ENCODE peak calls at places on chromosomes 5 and 9, in seven cellular contexts. L is fibroblast of mammary gland, X is heart right ventricle, Q is mucosa of descending colon, V is fibroblast of villous mesenchyme, Z is aorta, D is Peyer's patch. H is an unnamed sample.

GRCh38 chr5:143016777-143017374 is 246.7 kb downstream of the ARHGAP26 start:
- DNase-seq in Q (no peak), L (peak), D (no peak), X (no peak), V (peak), Z (no peak), H (no peak)

GRCh38 chr5:82225525-82226172 is 52.5 kb downstream of the RPS23 start:
- DNase-seq in L (peak), D (peak), Q (peak), X (peak), V (peak), Z (peak), H (peak)

GRCh38 chr9:20714442-20715415 is 30.7 kb downstream of the FOCAD start:
- DNase-seq in D (no peak), Z (no peak), X (no peak), L (no peak), V (no peak), Q (no peak), H (no peak)

GRCh38 chr9:135198889-135199288 is 111.4 kb downstream of the OLFM1 start:
- DNase-seq in L (no peak), X (no peak), D (no peak), Q (no peak), Z (no peak), V (no peak), H (no peak)

GRCh38 chr5:158175664-158176507 is 316.9 kb upstream of the CLINT1 start:
- DNase-seq in D (no peak), L (no peak), Z (no peak), Q (peak), V (no peak), X (no peak), H (peak)

GRCh38 chr5:5369051-5369450 is 53.4 kb upstream of the ICE1 start:
- DNase-seq in X (no peak), Z (no peak), Q (no peak), V (no peak), D (no peak), L (no peak), H (no peak)

GRCh38 chr9:120890415-120891254 is 13.6 kb upstream of the PHF19 start:
- DNase-seq in V (peak), X (no peak), L (no peak), Z (no peak), Q (no peak), D (no peak), H (no peak)

GRCh38 chr5:150108711-150109605 is 22.6 kb upstream of the CSF1R start:
- DNase-seq in V (no peak), X (no peak), Q (no peak), Z (peak), L (peak), D (no peak), H (peak)

GRCh38 chr5:149654282-149654681 is 73.0 kb downstream of the ARHGEF37 start:
- DNase-seq in V (no peak), X (no peak), Z (no peak), D (no peak), Q (no peak), L (no peak), H (no peak)

GRCh38 chr5:34660444-34660843 is 4.3 kb downstream of the RAI14 start:
- DNase-seq in X (no peak), Q (no peak), D (no peak), L (peak), V (peak), Z (no peak), H (no peak)

GRCh38 chr5:58188287-58188651 is 271.6 kb downstream of the PLK2 start:
- DNase-seq in Z (no peak), D (no peak), Q (no peak), L (peak), X (no peak), V (peak), H (no peak)

GRCh38 chr5:109718216-109718615 is 28.5 kb downstream of the MAN2A1 start:
- DNase-seq in Z (no peak), Q (no peak), D (no peak), X (no peak), L (no peak), V (no peak), H (no peak)

DNA sequence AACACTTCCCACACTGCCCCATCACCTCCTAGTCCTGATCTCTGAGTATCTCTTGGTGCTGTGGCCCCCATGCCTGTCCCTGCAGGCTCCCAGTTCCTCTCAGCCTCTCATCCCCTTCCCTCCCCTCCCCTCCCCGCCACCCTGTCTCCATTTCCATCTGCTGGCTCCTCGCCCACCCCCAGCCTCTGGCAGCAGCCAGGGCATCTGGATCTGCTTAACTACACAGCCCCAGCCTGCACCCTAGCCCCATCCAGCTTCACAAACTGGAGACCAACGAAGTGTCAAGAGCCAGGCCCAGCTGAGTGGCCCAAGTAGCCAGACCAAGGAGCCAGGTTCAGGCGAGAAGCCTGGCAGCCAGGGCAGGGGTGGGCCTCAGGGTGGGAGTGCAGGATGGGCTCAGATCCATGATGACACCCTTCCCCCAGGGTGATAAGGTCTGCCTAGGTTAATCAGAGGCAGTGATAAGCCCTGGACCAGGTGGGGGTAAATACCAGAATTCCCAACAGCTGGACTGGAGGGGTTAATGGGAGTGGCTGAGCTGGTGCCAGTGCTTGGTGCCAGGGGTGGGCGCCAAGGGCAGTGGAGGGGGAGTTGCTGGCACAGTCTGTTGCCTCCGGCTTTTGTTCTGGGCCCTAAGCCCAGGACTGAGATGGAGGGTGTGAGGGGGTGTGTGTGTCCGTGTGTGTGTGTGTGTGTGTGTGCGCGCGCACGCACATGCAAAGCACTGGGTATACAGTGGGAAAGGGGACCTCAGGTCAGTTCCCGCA is 2.5 kb downstream of the IL11RA start:
- DNase-seq in Z (peak), L (peak), V (peak), D (no peak), Q (peak), X (peak), H (peak)
- H3K4me3 ChIP-seq in Z (no peak), L (no peak), V (no peak), D (no peak), Q (no peak), X (no peak), H (no peak)

GRCh38 chr9:6417186-6417585 is 4.2 kb downstream of the UHRF2 start:
- DNase-seq in Z (no peak), Q (no peak), L (peak), X (no peak), D (no peak), V (peak), H (no peak)
- H3K4me3 ChIP-seq in Z (no peak), Q (no peak), L (peak), X (no peak), D (no peak), V (no peak), H (no peak)

GRCh38 chr9:87500491-87500890 is 2.8 kb downstream of the DAPK1 start:
- DNase-seq in Z (no peak), Q (no peak), X (no peak), V (no peak), D (no peak), L (peak), H (no peak)

GRCh38 chr9:87499455-87500015 is 1.9 kb downstream of the DAPK1 start:
- DNase-seq in Z (no peak), Q (no peak), L (no peak), X (no peak), V (no peak), D (no peak), H (no peak)

GRCh38 chr9:87498046-87498815 is 564 bp downstream of the DAPK1 start:
- DNase-seq in D (peak), Q (peak), L (peak), Z (peak), X (peak), V (no peak), H (peak)

GRCh38 chr9:87497604-87498045 is at the start of gene DAPK1:
- DNase-seq in L (peak), Q (peak), Z (peak), V (peak), D (peak), X (peak), H (peak)

DNA sequence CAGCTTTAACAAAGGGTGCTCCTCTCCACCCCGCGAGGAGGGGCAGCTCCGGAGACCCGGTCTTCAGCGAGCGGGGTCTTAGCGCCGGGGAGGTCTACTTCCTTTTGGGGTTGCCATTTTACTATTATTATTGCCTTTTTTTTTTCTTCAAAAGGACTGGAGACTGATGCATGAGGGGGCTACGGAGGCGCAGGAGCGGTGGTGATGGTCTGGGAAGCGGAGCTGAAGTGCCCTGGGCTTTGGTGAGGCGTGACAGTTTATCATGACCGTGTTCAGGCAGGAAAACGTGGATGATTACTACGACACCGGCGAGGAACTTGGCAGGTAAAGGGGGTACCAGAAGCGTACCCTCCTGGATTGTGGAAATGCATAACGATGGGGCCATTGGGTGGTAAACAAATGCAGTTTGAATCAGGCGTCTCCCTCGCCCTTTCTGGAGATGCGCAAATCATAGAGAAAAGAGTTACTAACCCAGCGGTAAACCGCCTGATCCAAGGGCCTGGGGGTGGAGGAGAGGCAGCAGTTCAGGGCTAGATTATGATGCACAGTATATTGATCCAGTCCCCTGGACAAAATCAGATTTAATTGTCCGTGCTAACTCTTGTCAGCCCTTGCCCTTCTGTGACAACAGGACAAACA is 1.3 kb downstream of the DAPK1 start:
- DNase-seq in X (no peak), D (no peak), Z (no peak), V (no peak), L (no peak), Q (no peak), H (peak)
- H3K4me3 ChIP-seq in X (peak), D (peak), Z (no peak), V (peak), L (peak), Q (no peak), H (peak)

GRCh38 chr9:73152953-73153352 is 1.3 kb downstream of the ANXA1 start:
- DNase-seq in Q (no peak), Z (no peak), V (no peak), D (no peak), L (peak), X (no peak), H (no peak)
- H3K4me3 ChIP-seq in Q (no peak), Z (peak), V (peak), D (peak), L (peak), X (no peak), H (peak)

DNA sequence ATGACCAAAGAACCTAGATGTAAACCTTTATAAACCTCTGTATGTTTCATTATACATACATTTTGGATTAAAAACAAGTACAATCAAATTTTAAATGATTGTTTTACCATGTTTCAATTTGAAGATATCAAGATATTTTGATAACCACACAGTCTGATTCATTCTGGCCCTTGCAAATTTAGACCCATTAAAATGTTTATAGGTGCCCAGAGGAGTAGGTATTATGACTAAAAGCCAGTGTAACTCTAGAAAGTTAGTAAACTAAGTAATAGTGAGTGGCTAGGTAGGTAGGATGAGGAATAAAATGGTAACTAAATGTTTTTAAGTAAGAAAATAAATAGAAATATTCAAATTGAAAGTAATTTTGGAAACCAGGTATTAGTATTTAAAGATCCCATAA is 165.5 kb downstream of the PBX3 start:
- DNase-seq in L (no peak), V (no peak), X (no peak), Z (no peak), D (no peak), Q (no peak), H (no peak)
- H3K4me3 ChIP-seq in L (no peak), V (no peak), X (no peak), Z (no peak), D (no peak), Q (no peak), H (no peak)

DNA sequence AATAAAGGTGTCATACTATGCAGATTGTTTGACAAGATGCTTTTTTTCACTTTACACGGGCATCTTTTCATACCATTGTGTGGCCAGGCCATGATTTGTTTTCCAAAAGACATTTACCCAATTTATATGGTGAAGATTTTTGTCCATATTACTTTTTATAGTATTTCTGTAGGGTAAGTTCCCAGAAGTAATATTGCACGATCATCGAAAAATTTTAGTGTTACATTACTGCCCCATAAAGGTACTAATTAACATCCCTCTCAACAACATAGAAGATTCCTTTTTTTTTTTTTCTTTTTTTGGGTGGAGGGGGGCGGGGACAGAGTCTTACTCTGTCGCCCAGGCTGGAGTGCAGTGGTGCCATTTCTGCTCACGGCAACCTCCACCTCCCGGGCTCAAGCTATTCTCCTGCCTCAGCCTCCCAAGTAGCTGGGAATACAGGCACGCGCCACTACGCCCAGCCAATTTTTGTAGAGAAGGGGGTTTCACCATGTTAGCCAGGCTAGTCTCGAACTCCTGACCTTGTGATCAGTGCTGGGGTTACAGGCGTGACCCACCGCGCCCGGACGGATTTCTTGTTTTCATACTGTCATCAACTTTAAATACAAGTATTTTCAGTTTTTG is 1.2 kb upstream of the ROPN1L start:
- DNase-seq in Q (no peak), Z (no peak), L (no peak), X (no peak), V (no peak), D (no peak), H (no peak)
- H3K4me3 ChIP-seq in Q (no peak), Z (no peak), L (peak), X (no peak), V (no peak), D (peak), H (no peak)

GRCh38 chr5:2129581-2130272 is 247.0 kb upstream of the IRX4 start:
- DNase-seq in L (no peak), Z (no peak), X (no peak), V (peak), Q (no peak), D (no peak), H (no peak)
- H3K4me3 ChIP-seq in L (no peak), Z (no peak), X (no peak), V (no peak), Q (no peak), D (no peak), H (no peak)

H was measured in body of pancreas.